ENCODE peak calls at places on chromosomes 6 and 20, in four cellular contexts. Z is stimulated activated CD8-positive, alpha-beta memory T cell treated with anti-CD3 and anti-CD28 coated beads, Interleukin-2, amount 100 ng/mL, for 1 hour; N is cardiac fibroblast; E is activated T-helper 1 cell treated with anti-CD3 and anti-CD28 coated beads, Interleukin-2, amount 50 U/mL, for 16 hours. Q is an unnamed sample.

GRCh38 chr6:110357696-110358535 is at the start of gene METTL24:
- DNase-seq in Z (no peak), N (no peak), E (no peak), Q (no peak)

GRCh38 chr6:111949546-111949945 is 76.3 kb upstream of the FYN start:
- DNase-seq in Z (no peak), N (no peak), E (no peak), Q (no peak)

GRCh38 chr6:152380993-152381898 is 255.9 kb downstream of the SYNE1 start:
- DNase-seq in Z (no peak), N (peak; percentile 96), E (no peak), Q (peak; percentile 15)

GRCh38 chr6:170290306-170291128 is at the start of gene DLL1:
- DNase-seq in Z (no peak), N (peak; percentile 46), E (no peak), Q (no peak)

GRCh38 chr20:38110525-38111178 is 54.4 kb downstream of the TGM2 start:
- DNase-seq in Z (no peak), N (no peak), E (no peak), Q (no peak)

GRCh38 chr20:24917056-24917455 is 32.0 kb upstream of the CST7 start:
- DNase-seq in Z (no peak), N (no peak), E (no peak), Q (no peak)

GRCh38 chr20:34580588-34580940 is 22.0 kb downstream of the MAP1LC3A start:
- DNase-seq in Z (no peak), N (no peak), E (no peak), Q (no peak)

GRCh38 chr6:44655368-44656342 is 268.1 kb downstream of the CDC5L start:
- DNase-seq in Z (peak; percentile 64), N (peak; percentile 84), E (peak; percentile 56), Q (no peak)

GRCh38 chr6:50589751-50590470 is 123.4 kb upstream of the TFAP2D start:
- DNase-seq in Z (no peak), N (no peak), E (no peak), Q (no peak)

GRCh38 chr6:6614096-6614964 is 25.8 kb downstream of the LY86 start:
- DNase-seq in Z (no peak), N (no peak), E (no peak), Q (no peak)

GRCh38 chr6:167510648-167511047 is 185.8 kb downstream of the TTLL2 start:
- DNase-seq in Z (no peak), N (no peak), E (no peak), Q (no peak)

GRCh38 chr6:52994789-52995078 is 350 bp downstream of the GSTA4 start:
- DNase-seq in Z (no peak), N (peak; percentile 24), E (no peak), Q (no peak)

GRCh38 chr6:138526822-138527235 is 27.5 kb upstream of the NHSL1 start:
- DNase-seq in Z (no peak), N (no peak), E (no peak), Q (no peak)

GRCh38 chr6:22332726-22333125 is 35.9 kb upstream of the PRL start:
- DNase-seq in Z (no peak), N (no peak), E (no peak), Q (no peak)

GRCh38 chr6:134590449-134590848 is 272.5 kb upstream of the SGK1 start:
- DNase-seq in Z (no peak), N (peak; percentile 30), E (no peak), Q (peak; percentile 5)

GRCh38 chr6:12440981-12441380 is 150.8 kb downstream of the EDN1 start:
- DNase-seq in Z (no peak), N (peak; percentile 17), E (no peak), Q (no peak)

GRCh38 chr6:141532211-141532610 is 600.5 kb upstream of the GJE1 start:
- DNase-seq in Z (no peak), N (no peak), E (no peak), Q (no peak)

GRCh38 chr6:34680802-34681515 is 15.6 kb downstream of the ILRUN start:
- DNase-seq in Z (no peak), N (no peak), E (no peak), Q (no peak)

GRCh38 chr6:122903266-122903915 is 92.6 kb upstream of the CLVS2 start:
- DNase-seq in Z (no peak), N (no peak), E (no peak), Q (no peak)

GRCh38 chr20:37821691-37822655 is 81.0 kb upstream of the VSTM2L start:
- DNase-seq in Z (no peak), N (peak; percentile 71), E (no peak), Q (no peak)

GRCh38 chr6:105608711-105609374 is 206.0 kb upstream of the PREP start:
- DNase-seq in Z (no peak), N (peak; percentile 66), E (no peak), Q (peak; percentile 85)

GRCh38 chr20:37416202-37417145 is 70.5 kb downstream of the SRC start:
- DNase-seq in Z (no peak), N (no peak), E (no peak), Q (no peak)

GRCh38 chr6:109349419-109349987 is 32.8 kb downstream of the CD164 start:
- DNase-seq in Z (no peak), N (peak; percentile 95), E (no peak), Q (no peak)

GRCh38 chr6:129183681-129184216 is 300.8 kb downstream of the LAMA2 start:
- DNase-seq in Z (no peak), N (peak; percentile 36), E (no peak), Q (no peak)

GRCh38 chr20:760751-761417 is 7.4 kb downstream of the SLC52A3 start:
- DNase-seq in Z (no peak), N (peak; percentile 18), E (no peak), Q (no peak)

GRCh38 chr20:18926972-18927371 is 113.4 kb downstream of the SCP2D1 start:
- DNase-seq in Z (no peak), N (no peak), E (no peak), Q (no peak)

GRCh38 chr6:148497256-148497655 is 154.6 kb downstream of the SASH1 start:
- DNase-seq in Z (no peak), N (peak; percentile 67), E (no peak), Q (no peak)

GRCh38 chr6:158665332-158665731 is 15.5 kb downstream of the SYTL3 start:
- DNase-seq in Z (no peak), N (no peak), E (no peak), Q (no peak)

GRCh38 chr6:125175459-125175858 is 21.9 kb downstream of the TPD52L1 start:
- DNase-seq in Z (no peak), N (no peak), E (no peak), Q (no peak)

Q was measured in Panc1.